ENCODE peak calls at places on chromosome 4, in eight cellular contexts. N is GM23338, T is heart left ventricle, C is heart right ventricle, Q is hepatocyte, S is neural progenitor cell, W is IMR-90, L is endodermal cell. F is an unnamed sample. For H3K4me1, the result is how much of the 10 kb centered on the place peaks cover.

GRCh38 chr4:38562751-38563198 is 101.2 kb upstream of the KLF3 start:
- DNase-seq in W (peak), T (peak), Q (no peak), C (peak), S (no peak), N (no peak), L (no peak), F (no peak)

GRCh38 chr4:57219389-57219890 is 109.3 kb upstream of the IGFBP7 start:
- DNase-seq in L (no peak), W (no peak), Q (no peak), S (peak), C (no peak), T (no peak), N (peak), F (no peak)

GRCh38 chr4:4852591-4853362 is 6.7 kb upstream of the MSX1 start:
- DNase-seq in W (peak), C (no peak), Q (peak), T (no peak), S (peak), N (peak), L (peak), F (no peak)

GRCh38 chr4:3054169-3054759 is 20.1 kb downstream of the HTT-AS start:
- DNase-seq in W (no peak), T (no peak), Q (no peak), L (no peak), C (no peak), N (no peak), S (no peak), F (no peak)

GRCh38 chr4:133524369-133524768 is 375.3 kb downstream of the PCDH10 start:
- DNase-seq in N (no peak), S (no peak), C (no peak), Q (no peak), L (no peak), T (no peak), W (no peak), F (no peak)

GRCh38 chr4:184265566-184266351 is 48.1 kb upstream of the ENPP6 start:
- DNase-seq in N (no peak), Q (no peak), W (peak), T (no peak), S (no peak), C (no peak), L (peak), F (no peak)

GRCh38 chr4:110787109-110787508 is 164.2 kb upstream of the PITX2 start:
- DNase-seq in S (no peak), W (peak), T (no peak), L (no peak), C (no peak), Q (no peak), N (no peak), F (no peak)

GRCh38 chr4:22162454-22162853 is 213.9 kb upstream of the KCNIP4 start:
- DNase-seq in S (no peak), W (no peak), L (no peak), N (no peak), Q (no peak), T (no peak), C (no peak), F (no peak)

GRCh38 chr4:57102050-57102564 is 8.1 kb downstream of the IGFBP7 start:
- DNase-seq in Q (no peak), S (no peak), L (no peak), T (peak), W (peak), N (no peak), C (peak), F (peak)

GRCh38 chr4:184795214-184795844 is 30.4 kb downstream of the ACSL1 start:
- DNase-seq in T (no peak), W (no peak), C (no peak), N (no peak), Q (no peak), L (no peak), S (no peak), F (no peak)

GRCh38 chr4:95289028-95289634 is 259.6 kb downstream of the UNC5C start:
- DNase-seq in C (no peak), N (no peak), S (no peak), W (peak), L (no peak), Q (peak), T (no peak), F (no peak)

GRCh38 chr4:54958236-54958635 is 167.2 kb downstream of the KDR start:
- DNase-seq in W (peak), N (no peak), C (no peak), T (no peak), L (no peak), S (no peak), Q (no peak), F (no peak)

GRCh38 chr4:103201254-103201653 is 3.1 kb upstream of the CENPE start:
- DNase-seq in N (no peak), C (no peak), Q (no peak), S (no peak), W (no peak), L (no peak), T (no peak), F (no peak)

GRCh38 chr4:22850630-22851029 is 157.9 kb downstream of the GBA3 start:
- DNase-seq in N (no peak), C (no peak), S (no peak), T (no peak), Q (no peak), L (no peak), W (no peak), F (no peak)

GRCh38 chr4:15805583-15806517 is 27.7 kb downstream of the CD38 start:
- DNase-seq in W (peak), Q (peak), S (peak), L (peak), N (peak), T (no peak), C (peak), F (peak)

GRCh38 chr4:72338060-72338459 is 231.0 kb downstream of the ADAMTS3 start:
- DNase-seq in N (no peak), C (no peak), L (no peak), W (no peak), T (no peak), S (no peak), Q (no peak), F (no peak)

GRCh38 chr4:142160509-142160908 is 524.1 kb downstream of the IL15 start:
- DNase-seq in T (no peak), W (peak), N (no peak), C (no peak), S (no peak), Q (peak), L (no peak), F (no peak)

GRCh38 chr4:100289530-100289888 is 99.2 kb upstream of the DDIT4L start:
- DNase-seq in N (peak), W (no peak), T (no peak), Q (no peak), L (no peak), C (no peak), S (no peak), F (no peak)

GRCh38 chr4:148289740-148290139 is 152.5 kb downstream of the NR3C2 start:
- DNase-seq in N (no peak), W (no peak), C (no peak), Q (no peak), L (no peak), T (no peak), S (no peak), F (no peak)

GRCh38 chr4:55393461-55394320 is 2.1 kb upstream of the TMEM165 start:
- DNase-seq in C (no peak), N (no peak), Q (no peak), S (no peak), W (peak), T (no peak), L (no peak), F (no peak)

GRCh38 chr4:6939761-6940743 is 30.4 kb downstream of the TBC1D14 start:
- DNase-seq in L (peak), S (peak), Q (no peak), N (no peak), C (no peak), W (no peak), T (no peak), F (no peak)

GRCh38 chr4:122602277-122603142 is 18.4 kb downstream of the IL21 start:
- DNase-seq in L (peak), C (no peak), S (peak), N (peak), Q (peak), T (no peak), W (peak), F (no peak)

GRCh38 chr4:181157647-181158046 is 1085.6 kb upstream of the TENM3 start:
- DNase-seq in C (no peak), L (no peak), N (no peak), Q (no peak), T (no peak), W (no peak), S (no peak), F (no peak)

GRCh38 chr4:186946682-186947294 is 223.1 kb upstream of the FAT1 start:
- DNase-seq in Q (peak), N (peak), L (peak), S (peak), C (no peak), T (no peak), W (peak), F (no peak)

GRCh38 chr4:183337349-183337748 is 15.1 kb upstream of the CLDN24 start:
- DNase-seq in N (no peak), W (no peak), L (no peak), C (no peak), Q (no peak), S (no peak), T (no peak), F (no peak)

GRCh38 chr4:132860976-132861375 is 288.1 kb upstream of the PCDH10 start:
- DNase-seq in W (no peak), T (no peak), C (no peak), S (no peak), L (no peak), N (no peak), Q (no peak), F (no peak)

GRCh38 chr4:52873861-52874343 is 11.8 kb downstream of the RASL11B start:
- DNase-seq in L (peak), Q (no peak), S (peak), W (no peak), T (no peak), N (peak), C (no peak), F (no peak)

GRCh38 chr4:1058997-1059665 is 47.7 kb downstream of the FGFRL1 start:
- DNase-seq in C (no peak), T (no peak), N (no peak), S (no peak), W (no peak), L (peak), Q (peak), F (no peak)

GRCh38 chr4:10115657-10116624 is 658 bp downstream of the WDR1 start:
- DNase-seq in S (peak), T (peak), Q (peak), W (no peak), N (peak), L (peak), C (no peak), F (no peak)
- H3K4me1 ChIP-seq in S (under half), T (half or more), Q (under half), W (under half), N (under half), L (under half), C (half or more), F (half or more)

DNA sequence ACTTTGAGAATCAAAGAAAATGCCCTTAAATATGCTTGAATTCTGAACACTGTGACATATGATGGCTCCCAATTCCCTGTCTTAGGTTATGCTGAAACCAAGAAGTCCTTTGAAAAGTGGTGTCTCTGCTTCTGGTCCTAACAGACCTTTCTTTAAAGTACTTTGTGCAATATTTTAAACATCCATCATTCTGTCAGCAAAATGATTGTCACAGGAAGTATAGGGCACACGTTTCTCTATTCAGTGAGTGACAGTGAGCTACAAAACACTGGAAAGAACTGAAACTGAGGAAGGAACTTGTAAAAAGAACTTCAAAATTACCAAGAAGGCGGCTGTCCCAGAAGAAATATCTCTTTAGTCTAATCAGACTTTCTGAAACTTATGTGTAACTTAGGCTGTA is 12.2 kb upstream of the NUP54 start:
- DNase-seq in S (no peak), N (no peak), W (no peak), Q (no peak), C (no peak), T (no peak), L (no peak), F (no peak)
- TF ChIP-seq CTCF in S (no peak), N (no peak), W (no peak), Q (no peak), C (no peak), T (no peak), L (no peak), F (no peak)

DNA sequence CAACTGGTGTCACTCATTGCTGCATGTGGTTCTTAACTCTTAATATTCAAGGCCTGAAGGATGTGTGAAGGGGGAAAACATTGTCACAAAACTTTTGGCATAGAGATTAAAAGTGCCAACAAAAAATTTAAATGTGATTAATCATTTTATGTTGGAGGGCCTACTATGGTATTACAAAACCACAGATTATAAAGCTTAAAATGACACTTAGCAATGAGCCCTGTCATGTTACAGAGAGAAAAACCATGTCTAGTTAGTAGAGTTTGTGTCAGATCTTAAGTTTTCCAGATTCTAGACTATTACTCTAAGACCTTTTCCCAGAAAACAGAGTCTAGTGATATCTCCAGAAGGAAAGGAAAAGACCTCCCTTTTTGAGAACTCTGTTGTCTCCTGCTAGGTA is 239.1 kb upstream of the DKK2 start:
- DNase-seq in S (no peak), W (no peak), N (no peak), Q (no peak), C (no peak), T (no peak), L (no peak), F (no peak)
- H3K4me1 ChIP-seq in S (under half), W (under half), N (under half), Q (under half), C (under half), T (under half), L (under half), F (under half)

GRCh38 chr4:74418063-74418670 is 26.8 kb upstream of the AREG start:
- DNase-seq in T (no peak), S (no peak), N (no peak), W (peak), L (no peak), C (peak), Q (no peak), F (no peak)

GRCh38 chr4:74424111-74424510 is 20.8 kb upstream of the AREG start:
- DNase-seq in S (no peak), C (no peak), Q (no peak), L (no peak), W (no peak), N (no peak), T (no peak), F (no peak)

GRCh38 chr4:74420863-74421262 is 24.1 kb upstream of the AREG start:
- DNase-seq in L (no peak), N (no peak), C (no peak), S (no peak), Q (no peak), T (no peak), W (no peak), F (no peak)

GRCh38 chr4:74426101-74426500 is 18.8 kb upstream of the AREG start:
- DNase-seq in S (no peak), N (no peak), C (peak), T (no peak), L (no peak), W (peak), Q (no peak), F (no peak)

DNA sequence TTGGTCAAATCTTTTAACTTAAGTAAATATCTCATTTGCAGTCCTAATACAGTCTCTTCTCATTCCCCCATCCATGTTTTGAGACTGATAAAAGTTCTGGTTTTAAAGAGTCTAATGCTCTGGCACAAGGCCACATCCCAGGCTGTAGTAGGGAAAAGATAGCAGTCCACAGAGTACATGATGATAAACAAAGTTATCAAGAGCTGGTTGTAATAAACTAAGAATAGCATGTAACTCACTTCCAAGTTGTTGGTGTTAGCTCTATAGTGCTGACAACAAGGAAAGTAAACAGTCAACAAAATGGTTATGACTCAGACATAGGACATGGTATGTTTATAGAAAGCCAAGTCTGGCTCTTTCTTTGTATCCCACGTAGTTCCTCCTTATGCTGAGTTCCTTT is 21.8 kb upstream of the AREG start:
- DNase-seq in N (no peak), L (no peak), T (peak), Q (peak), C (peak), S (no peak), W (peak), F (no peak)
- TF ChIP-seq CTCF in N (no peak), L (no peak), T (no peak), Q (no peak), C (no peak), S (no peak), W (no peak), F (no peak)

GRCh38 chr4:81965454-81965853 is 408.3 kb downstream of the HNRNPD start:
- DNase-seq in L (no peak), C (no peak), T (no peak), Q (no peak), N (no peak), S (no peak), W (no peak), F (no peak)

GRCh38 chr4:81963005-81963404 is 410.8 kb downstream of the HNRNPD start:
- DNase-seq in C (no peak), L (no peak), N (no peak), W (no peak), S (peak), T (no peak), Q (no peak), F (no peak)

GRCh38 chr4:81963506-81964020 is 410.2 kb downstream of the HNRNPD start:
- DNase-seq in Q (no peak), T (no peak), N (peak), W (no peak), S (peak), C (no peak), L (no peak), F (no peak)

GRCh38 chr4:81970454-81970853 is 403.3 kb downstream of the HNRNPD start:
- DNase-seq in T (no peak), N (no peak), Q (no peak), C (no peak), W (no peak), L (no peak), S (no peak), F (no peak)

GRCh38 chr4:81965911-81966310 is 407.9 kb downstream of the HNRNPD start:
- DNase-seq in S (no peak), N (no peak), L (no peak), T (no peak), Q (no peak), C (no peak), W (no peak), F (no peak)
- H3K4me1 ChIP-seq in S (under half), N (under half), L (under half), T (under half), Q (under half), C (under half), W (under half), F (under half)

GRCh38 chr4:166594326-166594946 is 639.9 kb downstream of the SPOCK3 start:
- DNase-seq in C (peak), W (no peak), L (peak), Q (peak), T (peak), S (peak), N (peak), F (no peak)
- TF ChIP-seq CTCF in C (no peak), W (peak), L (peak), Q (peak), T (no peak), S (peak), N (peak), F (no peak)

F was measured in tibial nerve.